ENCODE peak calls at places on chromosomes 16 and 17, in four cellular contexts. L is mesendoderm, T is BJ, E is IMR-90. S is an unnamed sample. For H3K27me3, the result is how much of the 10 kb centered on the place peaks cover.

GRCh38 chr17:58006924-58007780 is at the start of gene SRSF1:
- DNase-seq in L (peak), T (peak), E (peak), S (peak)

GRCh38 chr17:4968916-4969550 is 1.4 kb upstream of the SPAG7 start:
- DNase-seq in L (peak), T (peak), E (peak), S (peak)

GRCh38 chr16:19415461-19415860 is 2.2 kb upstream of the TMC5 start:
- DNase-seq in L (no peak), T (no peak), E (no peak), S (no peak)

GRCh38 chr17:72580321-72581127 is 459.7 kb downstream of the SOX9 start:
- DNase-seq in L (no peak), T (no peak), E (no peak), S (peak)

GRCh38 chr17:78133179-78133951 is 2.8 kb downstream of the TMC8 start:
- DNase-seq in L (no peak), T (no peak), E (no peak), S (peak)

GRCh38 chr17:45149037-45149668 is 878 bp downstream of the HEXIM1 start:
- DNase-seq in L (peak), T (peak), E (peak), S (peak)

GRCh38 chr17:64008830-64009229 is 10.7 kb downstream of the PRR29 start:
- DNase-seq in L (no peak), T (no peak), E (no peak), S (peak)

GRCh38 chr16:8855051-8855786 is 13.6 kb downstream of the CARHSP1 start:
- DNase-seq in L (no peak), T (no peak), E (no peak), S (no peak)

GRCh38 chr16:79096246-79096645 is 504.3 kb downstream of the MAF start:
- DNase-seq in L (no peak), T (no peak), E (no peak), S (peak)

GRCh38 chr17:68455756-68456528 is 1.4 kb downstream of the WIPI1 start:
- DNase-seq in L (peak), T (peak), E (peak), S (no peak)

GRCh38 chr16:67650023-67650422 is 5.1 kb downstream of the CARMIL2 start:
- DNase-seq in L (no peak), T (no peak), E (no peak), S (no peak)
- H3K27me3 ChIP-seq in L (under half), T (under half), E (half or more), S (under half)

GRCh38 chr16:48212033-48212432 is 32.1 kb upstream of the LONP2 start:
- DNase-seq in L (peak), T (no peak), E (peak), S (no peak)
- H3K27me3 ChIP-seq in L (under half), T (under half), E (under half), S (under half)

DNA sequence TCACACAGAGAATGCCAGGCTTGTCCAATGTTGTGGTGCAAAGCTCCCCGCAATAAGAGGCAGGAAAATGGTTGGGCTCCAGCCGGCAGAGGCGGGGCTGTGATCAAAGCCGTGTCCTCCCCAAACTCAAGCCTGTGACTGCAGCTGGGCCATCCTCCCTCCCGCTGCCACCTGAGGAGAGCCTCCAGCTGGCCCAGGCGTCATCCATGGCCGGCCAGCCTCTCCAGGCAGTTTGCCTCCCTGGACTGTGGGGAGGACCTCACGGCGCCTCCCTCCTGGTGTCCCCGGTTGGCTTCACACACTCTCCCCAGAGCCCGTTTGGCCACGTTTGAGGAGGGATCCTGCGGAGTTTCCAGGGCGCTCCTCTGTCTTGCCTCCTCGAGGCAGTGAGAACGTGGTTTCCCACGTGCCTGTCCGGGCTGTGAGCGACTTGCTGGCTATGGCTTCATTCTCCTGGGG is 134.1 kb downstream of the IRF8 start:
- DNase-seq in L (peak), T (no peak), E (no peak), S (peak)
- H3K27me3 ChIP-seq in L (under half), T (under half), E (half or more), S (under half)

GRCh38 chr17:34798581-34798980 is 162.7 kb downstream of the CCT6B start:
- DNase-seq in L (peak), T (no peak), E (no peak), S (peak)

GRCh38 chr17:34797724-34798123 is 163.5 kb downstream of the CCT6B start:
- DNase-seq in L (peak), T (no peak), E (peak), S (peak)
- H3K27me3 ChIP-seq in L (under half), T (under half), E (under half), S (under half)

GRCh38 chr16:86979984-86980553 is 337.1 kb downstream of the C16orf95 start:
- DNase-seq in L (no peak), T (no peak), E (no peak), S (no peak)
- H3K27me3 ChIP-seq in L (under half), T (under half), E (under half), S (under half)

GRCh38 chr16:1069154-1069553 is 3.4 kb upstream of the SSTR5 start:
- DNase-seq in L (peak), T (no peak), E (no peak), S (peak)

GRCh38 chr16:1068451-1068850 is 4.1 kb upstream of the SSTR5 start:
- DNase-seq in L (no peak), T (no peak), E (no peak), S (no peak)

GRCh38 chr16:1071561-1072225 is 854 bp upstream of the SSTR5 start:
- DNase-seq in L (no peak), T (no peak), E (no peak), S (no peak)

GRCh38 chr16:1071009-1071408 is 1.5 kb upstream of the SSTR5 start:
- DNase-seq in L (no peak), T (no peak), E (no peak), S (no peak)

GRCh38 chr16:1070084-1070987 is 2.2 kb upstream of the SSTR5 start:
- DNase-seq in L (no peak), T (no peak), E (no peak), S (no peak)
- H3K27me3 ChIP-seq in L (under half), T (under half), E (half or more), S (under half)

GRCh38 chr17:82172461-82173160 is 40.0 kb downstream of the CCDC57 start:
- DNase-seq in L (peak), T (no peak), E (no peak), S (peak)
- H3K27me3 ChIP-seq in L (under half), T (under half), E (under half), S (under half)